ENCODE peak calls at places on chromosomes 12 and 14, in eight cellular contexts. G, C, A, J, Z, L, D and O are unnamed samples.

GRCh38 chr12:72453550-72453949 is 181.4 kb downstream of the TRHDE start:
- DNase-seq in G (no peak), J (no peak), Z (no peak), D (no peak), A (no peak), L (no peak), C (no peak), O (no peak)

GRCh38 chr12:32070370-32070769 is 36.3 kb upstream of the BICD1 start:
- DNase-seq in J (no peak), C (no peak), Z (no peak), G (no peak), A (no peak), L (no peak), D (no peak), O (no peak)

GRCh38 chr14:67485501-67486095 is 2.9 kb downstream of the TMEM229B start:
- DNase-seq in Z (no peak), L (no peak), G (no peak), C (peak; percentile 19), D (no peak), J (peak; percentile 35), A (no peak), O (no peak)

GRCh38 chr14:85620937-85621336 is 91.0 kb downstream of the FLRT2 start:
- DNase-seq in G (no peak), D (no peak), Z (no peak), J (no peak), L (no peak), A (no peak), C (no peak), O (no peak)

GRCh38 chr14:54392131-54392859 is 4.5 kb upstream of the CDKN3 start:
- DNase-seq in C (no peak), J (no peak), Z (no peak), A (no peak), L (no peak), G (no peak), D (no peak), O (no peak)

GRCh38 chr14:78127233-78127632 is 42.9 kb upstream of the NRXN3 start:
- DNase-seq in G (no peak), A (no peak), C (no peak), Z (no peak), L (no peak), D (no peak), J (no peak), O (no peak)

GRCh38 chr12:108689314-108690190 is 41.8 kb downstream of the CORO1C start:
- DNase-seq in C (peak; percentile 70), D (peak; percentile 50), J (peak; percentile 52), L (no peak), G (no peak), A (no peak), Z (peak; percentile 48), O (no peak)

GRCh38 chr12:69405466-69405865 is 45.9 kb downstream of the YEATS4 start:
- DNase-seq in G (peak; percentile 86), A (peak; percentile 26), J (peak; percentile 92), D (no peak), C (peak; percentile 96), Z (peak; percentile 88), L (no peak), O (peak; percentile 88)

GRCh38 chr14:90428676-90429075 is 31.8 kb downstream of the CALM1 start:
- DNase-seq in D (no peak), J (no peak), A (no peak), G (no peak), C (no peak), L (no peak), Z (no peak), O (no peak)

GRCh38 chr14:87698496-87698895 is 294.5 kb downstream of the GALC start:
- DNase-seq in L (no peak), G (peak; percentile 14), A (no peak), D (no peak), Z (no peak), C (no peak), J (no peak), O (no peak)

GRCh38 chr14:93009471-93010117 is 86.6 kb downstream of the CHGA start:
- DNase-seq in C (no peak), Z (no peak), L (no peak), J (peak; percentile 65), G (no peak), A (no peak), D (no peak), O (no peak)

GRCh38 chr12:126545411-126545810 is 1480.2 kb downstream of the AACS start:
- DNase-seq in Z (no peak), G (no peak), D (no peak), A (no peak), J (no peak), L (no peak), C (peak; percentile 34), O (no peak)

GRCh38 chr12:51951843-51952722 is 584 bp downstream of the ACVR1B start:
- DNase-seq in G (no peak), J (no peak), C (no peak), Z (peak; percentile 39), L (peak; percentile 82), D (peak; percentile 66), A (peak; percentile 51), O (no peak)

GRCh38 chr14:85296466-85297210 is 233.3 kb upstream of the FLRT2 start:
- DNase-seq in G (peak; percentile 44), A (no peak), D (no peak), Z (peak; percentile 60), C (peak; percentile 36), J (peak; percentile 64), L (no peak), O (peak; percentile 54)

GRCh38 chr12:76065917-76066316 is 18.6 kb downstream of the NAP1L1 start:
- DNase-seq in G (no peak), J (no peak), A (no peak), D (no peak), Z (no peak), L (no peak), C (no peak), O (no peak)

GRCh38 chr12:130526813-130527212 is 189.1 kb downstream of the PIWIL1 start:
- DNase-seq in C (no peak), J (no peak), G (no peak), Z (no peak), A (no peak), D (no peak), L (no peak), O (no peak)

GRCh38 chr12:80504389-80505153 is 60.5 kb downstream of the PTPRQ start:
- DNase-seq in G (no peak), A (no peak), J (peak; percentile 25), Z (no peak), C (no peak), D (no peak), L (no peak), O (no peak)

GRCh38 chr12:12007001-12007712 is 63.6 kb upstream of the BCL2L14 start:
- DNase-seq in D (no peak), C (peak; percentile 71), Z (no peak), A (no peak), L (no peak), J (peak; percentile 39), G (peak; percentile 76), O (no peak)

DNA sequence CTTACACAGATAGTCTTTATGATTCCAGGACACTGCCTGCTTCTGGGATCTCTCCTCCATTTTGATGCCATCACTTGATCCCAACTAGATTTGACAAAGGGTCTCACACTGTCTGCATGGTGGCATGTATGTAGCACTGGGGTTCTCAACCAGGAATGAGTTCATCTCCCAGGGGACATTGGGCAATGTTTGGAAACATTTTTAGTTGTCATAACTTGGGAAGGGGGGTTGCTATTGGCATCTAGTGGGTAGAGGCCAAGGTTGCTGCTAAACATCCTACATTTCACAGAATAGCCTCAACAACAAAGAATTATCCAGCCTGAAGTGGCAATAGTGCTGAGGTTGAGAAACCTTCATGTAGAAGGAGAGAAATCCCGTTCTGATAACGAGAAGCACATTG is 376.2 kb downstream of the DPF3 start:
- DNase-seq in C (no peak), D (no peak), G (no peak), J (peak; percentile 56), A (no peak), L (no peak), Z (no peak), O (no peak)
- TF ChIP-seq CTCF in C (no peak), D (no peak), G (no peak), J (no peak), A (no peak), L (no peak), Z (no peak), O (no peak)

DNA sequence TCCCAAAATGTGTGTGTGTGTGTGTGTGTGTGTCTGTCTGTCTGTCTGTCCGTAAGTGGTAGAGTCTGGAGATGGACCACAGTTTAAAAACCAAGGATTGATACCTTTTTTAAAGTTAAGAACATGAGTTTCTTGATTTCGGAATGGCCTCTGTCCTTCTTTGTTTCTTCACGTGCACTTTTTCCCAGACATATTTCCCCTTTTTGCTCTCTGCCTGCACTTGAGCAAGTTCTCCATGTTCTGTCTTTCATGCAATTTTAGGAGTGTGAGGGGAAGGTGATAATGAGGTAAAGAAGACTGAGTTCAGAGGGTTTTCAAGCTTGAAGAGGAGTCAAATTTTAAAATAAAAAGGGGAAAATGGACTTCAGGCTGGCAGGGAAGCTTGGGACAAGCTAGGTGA is 12.7 kb downstream of the OLR1 start:
- DNase-seq in D (no peak), A (no peak), C (no peak), G (no peak), Z (no peak), J (no peak), L (no peak), O (no peak)
- H3K4me3 ChIP-seq in D (no peak overlapping the region), A (no peak overlapping the region), C (no peak overlapping the region), G (no peak overlapping the region), Z (no peak overlapping the region), J (no peak overlapping the region), L (no peak overlapping the region), O (no peak overlapping the region)

DNA sequence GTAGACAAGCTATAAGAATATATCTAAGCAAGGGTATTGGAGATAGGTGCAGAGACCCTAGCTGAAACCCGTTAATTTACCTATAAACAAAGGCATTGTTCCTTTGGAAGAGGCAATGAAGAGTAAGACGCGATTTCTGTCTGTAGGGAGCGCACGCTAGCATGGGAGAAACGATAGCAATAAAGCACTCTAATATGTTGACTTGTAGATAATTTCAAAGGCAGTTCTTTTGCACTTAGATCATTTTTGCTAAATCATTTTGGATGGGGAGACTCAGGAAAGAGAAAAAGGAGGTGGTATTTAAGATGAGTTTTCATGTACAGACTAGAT is 648 bp downstream of the CCDC77 start:
- DNase-seq in G (peak; percentile 35), Z (no peak), C (peak; percentile 51), J (peak; percentile 36), L (no peak), A (no peak), D (no peak), O (no peak)
- TF ChIP-seq CTCF in G (peak; percentile 22), Z (no peak), C (peak; percentile 42), J (peak; percentile 57), L (no peak), A (no peak), D (no peak), O (peak; percentile 25)

DNA sequence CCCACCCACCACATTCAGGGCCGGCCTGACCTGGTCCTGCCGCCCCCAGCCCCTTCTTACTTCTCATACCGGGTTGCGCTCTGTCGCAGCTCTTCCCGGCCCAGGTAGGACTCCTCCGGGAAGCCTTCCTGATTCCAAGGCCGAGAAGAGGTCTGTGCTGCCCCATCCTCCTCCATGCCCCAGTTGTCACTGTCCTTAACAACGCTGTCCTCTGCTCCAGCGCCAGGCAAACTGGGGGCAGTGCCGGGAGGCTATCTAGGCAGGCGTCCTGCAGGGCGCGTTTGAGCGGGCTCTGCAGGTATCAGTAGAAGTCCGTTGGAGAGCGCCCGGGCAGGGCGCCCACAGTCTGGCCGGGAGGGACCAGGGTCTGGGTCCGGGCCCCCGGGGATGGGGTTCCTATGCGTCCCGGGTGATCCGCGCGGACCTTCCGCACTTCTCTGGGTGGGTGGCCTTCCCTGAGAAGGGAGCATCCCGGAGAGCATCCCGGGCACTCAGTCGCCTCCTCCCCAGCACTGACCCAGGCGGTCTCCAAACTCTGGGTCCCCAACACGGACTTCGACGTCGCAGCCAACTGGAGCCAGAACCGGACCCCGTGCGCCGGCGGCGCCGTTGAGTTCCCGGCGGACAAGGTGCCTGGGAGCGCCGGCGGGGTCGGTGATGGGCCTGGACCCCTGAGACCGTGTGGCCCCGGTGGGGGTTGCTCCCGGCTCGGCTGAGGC is 897 bp downstream of the AMN start:
- DNase-seq in C (no peak), D (peak; percentile 44), G (no peak), L (no peak), Z (no peak), J (no peak), A (no peak), O (no peak)
- H3K4me3 ChIP-seq in C (no peak overlapping the region), D (peak overlapping the region; percentile 37), G (peak overlapping the region; percentile 43), L (peak overlapping the region; percentile 31), Z (no peak overlapping the region), J (peak overlapping the region; percentile 17), A (no peak overlapping the region), O (peak overlapping the region; percentile 29)